ENCODE peak calls at places on chromosomes 5 and 9, in eight cellular contexts. Q is esophagus squamous epithelium; G is NCI-H2081 treated with DMSO at 0.1 percent for 48 hours; F is HTR-8/SVneo; T is CD8-positive, alpha-beta memory T cell; B is neuronal stem cell; M is ELR; S is dorsolateral prefrontal cortex. Z is an unnamed sample.

GRCh38 chr5:77844408-77845272 is 68.5 kb upstream of the TBCA start:
- DNase-seq in Q (no peak), G (no peak), F (no peak), T (no peak), B (no peak), M (no peak), S (peak; percentile 52), Z (no peak)

GRCh38 chr9:89975586-89975985 is 370.8 kb downstream of the GADD45G start:
- DNase-seq in Q (no peak), G (no peak), F (no peak), T (no peak), B (no peak), M (no peak), S (no peak), Z (no peak)

GRCh38 chr5:171851251-171851650 is 65.6 kb downstream of the SMIM23 start:
- DNase-seq in Q (no peak), G (no peak), F (no peak), T (no peak), B (no peak), M (no peak), S (no peak), Z (no peak)

GRCh38 chr5:131389096-131389868 is 125.4 kb downstream of the CDC42SE2 start:
- DNase-seq in Q (no peak), G (no peak), F (no peak), T (no peak), B (no peak), M (no peak), S (no peak), Z (no peak)

GRCh38 chr9:75712690-75713089 is 177.8 kb upstream of the PCSK5 start:
- DNase-seq in Q (no peak), G (no peak), F (no peak), T (no peak), B (no peak), M (no peak), S (no peak), Z (no peak)

GRCh38 chr9:136171009-136171800 is 33.7 kb downstream of the LHX3 start:
- DNase-seq in Q (no peak), G (no peak), F (no peak), T (no peak), B (peak; percentile 89), M (no peak), S (no peak), Z (no peak)

GRCh38 chr9:91253488-91253887 is 108.2 kb downstream of the AUH start:
- DNase-seq in Q (no peak), G (no peak), F (no peak), T (peak; percentile 61), B (no peak), M (peak; percentile 62), S (no peak), Z (no peak)

GRCh38 chr5:1768283-1769000 is 31.2 kb downstream of the MRPL36 start:
- DNase-seq in Q (no peak), G (no peak), F (no peak), T (no peak), B (peak; percentile 26), M (no peak), S (no peak), Z (no peak)

GRCh38 chr9:74245871-74246552 is 251.1 kb upstream of the RORB start:
- DNase-seq in Q (no peak), G (no peak), F (no peak), T (peak; percentile 38), B (no peak), M (no peak), S (no peak), Z (no peak)

GRCh38 chr9:14271078-14271673 is 42.8 kb downstream of the NFIB start:
- DNase-seq in Q (no peak), G (peak; percentile 85), F (no peak), T (no peak), B (no peak), M (no peak), S (peak; percentile 46), Z (no peak)

GRCh38 chr9:130043654-130044623 is 950 bp upstream of the FNBP1 start:
- DNase-seq in Q (no peak), G (no peak), F (no peak), T (no peak), B (no peak), M (peak; percentile 48), S (peak; percentile 58), Z (no peak)

GRCh38 chr9:129109504-129109903 is 1.1 kb downstream of the CRAT start:
- DNase-seq in Q (no peak), G (no peak), F (no peak), T (no peak), B (no peak), M (peak; percentile 69), S (no peak), Z (no peak)

GRCh38 chr5:75275736-75276135 is 39.1 kb upstream of the ANKRD31 start:
- DNase-seq in Q (no peak), G (no peak), F (no peak), T (no peak), B (no peak), M (no peak), S (no peak), Z (no peak)

GRCh38 chr5:31726952-31727351 is 88.0 kb downstream of the PDZD2 start:
- DNase-seq in Q (no peak), G (no peak), F (no peak), T (no peak), B (no peak), M (no peak), S (no peak), Z (no peak)

GRCh38 chr9:38119570-38119969 is 50.5 kb upstream of the SHB start:
- DNase-seq in Q (no peak), G (no peak), F (no peak), T (no peak), B (no peak), M (peak; percentile 31), S (no peak), Z (no peak)

GRCh38 chr9:114008667-114009410 is 69.3 kb downstream of the AMBP start:
- DNase-seq in Q (no peak), G (no peak), F (no peak), T (no peak), B (no peak), M (no peak), S (peak; percentile 12), Z (no peak)

GRCh38 chr9:99511723-99512122 is 289.6 kb downstream of the SEC61B start:
- DNase-seq in Q (no peak), G (no peak), F (peak; percentile 6), T (no peak), B (no peak), M (no peak), S (no peak), Z (no peak)

Z was measured in cortex of kidney.